ENCODE peak calls at places on chromosomes 13 and 19, in six cellular contexts. M, G, D, T, C and S are unnamed samples.

GRCh38 chr19:51467864-51468544 is 9.8 kb upstream of the SIGLEC8 start:
- DNase-seq in M (no peak), G (no peak), D (no peak), T (no peak), C (no peak), S (peak; percentile 13)

GRCh38 chr19:1904385-1905070 is 671 bp upstream of the ADAT3 start:
- DNase-seq in M (no peak), G (no peak), D (peak; percentile 45), T (no peak), C (no peak), S (peak; percentile 59)

GRCh38 chr13:26923824-26924605 is 163.4 kb upstream of the GPR12 start:
- DNase-seq in M (no peak), G (no peak), D (no peak), T (no peak), C (no peak), S (no peak)

GRCh38 chr13:112792511-112792910 is 102.7 kb downstream of the ATP11A start:
- DNase-seq in M (no peak), G (no peak), D (no peak), T (no peak), C (no peak), S (no peak)

GRCh38 chr19:40023969-40024368 is 27.1 kb downstream of the ZNF546 start:
- DNase-seq in M (no peak), G (no peak), D (no peak), T (no peak), C (no peak), S (no peak)

GRCh38 chr19:1668339-1669123 is 16.1 kb upstream of the TCF3 start:
- DNase-seq in M (peak; percentile 60), G (no peak), D (no peak), T (peak; percentile 32), C (no peak), S (no peak)

GRCh38 chr19:1027953-1028902 is 1.8 kb downstream of the CNN2 start:
- DNase-seq in M (peak; percentile 88), G (peak; percentile 93), D (peak; percentile 64), T (peak; percentile 41), C (no peak), S (peak; percentile 71)

GRCh38 chr13:96238241-96238640 is 148.3 kb downstream of the HS6ST3 start:
- DNase-seq in M (no peak), G (no peak), D (no peak), T (no peak), C (no peak), S (no peak)

GRCh38 chr13:79528759-79529191 is 47.8 kb downstream of the NDFIP2 start:
- DNase-seq in M (no peak), G (no peak), D (no peak), T (no peak), C (no peak), S (no peak)

GRCh38 chr19:47142779-47143178 is 12.1 kb downstream of the SAE1 start:
- DNase-seq in M (no peak), G (no peak), D (no peak), T (no peak), C (no peak), S (no peak)

GRCh38 chr19:42132851-42133528 is 744 bp upstream of the POU2F2 start:
- DNase-seq in M (peak; percentile 89), G (no peak), D (peak; percentile 87), T (peak; percentile 83), C (peak; percentile 49), S (peak; percentile 91)

GRCh38 chr19:49875801-49876421 is 1.2 kb downstream of the AKT1S1 start:
- DNase-seq in M (peak; percentile 90), G (no peak), D (peak; percentile 65), T (peak; percentile 41), C (no peak), S (peak; percentile 66)

GRCh38 chr13:33262069-33262487 is 23.5 kb downstream of the STARD13 start:
- DNase-seq in M (no peak), G (no peak), D (no peak), T (no peak), C (no peak), S (peak; percentile 51)

GRCh38 chr13:49503951-49504350 is 8.2 kb downstream of the PHF11 start:
- DNase-seq in M (no peak), G (no peak), D (no peak), T (no peak), C (no peak), S (no peak)

GRCh38 chr19:4396949-4397783 is 3.2 kb downstream of the SH3GL1 start:
- DNase-seq in M (peak; percentile 50), G (no peak), D (no peak), T (no peak), C (no peak), S (no peak)

GRCh38 chr13:24694907-24695306 is 14.7 kb downstream of the ATP12A start:
- DNase-seq in M (no peak), G (no peak), D (no peak), T (no peak), C (no peak), S (no peak)

GRCh38 chr13:76992548-76993001 is 694 bp downstream of the CLN5 start:
- DNase-seq in M (peak; percentile 50), G (no peak), D (peak; percentile 21), T (peak; percentile 15), C (no peak), S (no peak)

GRCh38 chr13:39737047-39737446 is 81.6 kb downstream of the COG6 start:
- DNase-seq in M (no peak), G (no peak), D (no peak), T (no peak), C (no peak), S (no peak)

GRCh38 chr13:39186205-39186880 is 148.1 kb downstream of the NHLRC3 start:
- DNase-seq in M (no peak), G (no peak), D (no peak), T (no peak), C (no peak), S (no peak)

GRCh38 chr13:113453962-113454361 is 674 bp upstream of the ADPRHL1 start:
- DNase-seq in M (no peak), G (peak; percentile 56), D (no peak), T (no peak), C (no peak), S (no peak)

GRCh38 chr19:35736913-35737886 is 5.1 kb downstream of the IGFLR1 start:
- DNase-seq in M (no peak), G (no peak), D (no peak), T (no peak), C (no peak), S (peak; percentile 62)

GRCh38 chr13:80338781-80339577 is 1.9 kb downstream of the SPRY2 start:
- DNase-seq in M (peak; percentile 92), G (peak; percentile 69), D (peak; percentile 20), T (no peak), C (peak; percentile 82), S (peak; percentile 79)

GRCh38 chr13:100646030-100646673 is 28.4 kb downstream of the TMTC4 start:
- DNase-seq in M (no peak), G (no peak), D (no peak), T (no peak), C (no peak), S (peak; percentile 63)

GRCh38 chr13:112626124-112626523 is 38.2 kb upstream of the TUBGCP3 start:
- DNase-seq in M (no peak), G (no peak), D (no peak), T (no peak), C (no peak), S (no peak)

GRCh38 chr13:66506031-66506777 is 723.9 kb downstream of the PCDH9 start:
- DNase-seq in M (no peak), G (no peak), D (no peak), T (no peak), C (no peak), S (no peak)